ENCODE peak calls at places on chromosomes 13 and 19, in four cellular contexts. S is GM12864, E is mesothelial cell of epicardium, I is MCF 10A. V is an unnamed sample.

GRCh38 chr19:18086590-18087138 is at the start of gene IL12RB1:
- DNase-seq in S (no peak), E (no peak), I (no peak), V (no peak)

GRCh38 chr13:90797335-90797734 is 550.2 kb upstream of the MIR17HG start:
- DNase-seq in S (no peak), E (no peak), I (no peak), V (no peak)

GRCh38 chr19:17846146-17846545 is 1.6 kb downstream of the JAK3 start:
- DNase-seq in S (no peak), E (no peak), I (no peak), V (no peak)

GRCh38 chr19:52992109-52993004 is 21.4 kb upstream of the ERVV-1 start:
- DNase-seq in S (no peak), E (peak; percentile 21), I (no peak), V (no peak)

GRCh38 chr13:42497798-42498197 is 76.2 kb upstream of the TNFSF11 start:
- DNase-seq in S (peak; percentile 92), E (no peak), I (peak; percentile 78), V (no peak)

GRCh38 chr19:13978721-13979191 is 26.4 kb downstream of the DCAF15 start:
- DNase-seq in S (no peak), E (no peak), I (no peak), V (no peak)

GRCh38 chr19:53917356-53917755 is 8.3 kb downstream of the CACNG7 start:
- DNase-seq in S (no peak), E (no peak), I (no peak), V (no peak)

GRCh38 chr19:13817018-13817614 is 21.9 kb downstream of the ZSWIM4 start:
- DNase-seq in S (no peak), E (no peak), I (no peak), V (no peak)

GRCh38 chr13:110937511-110938303 is 22.8 kb upstream of the ANKRD10 start:
- DNase-seq in S (no peak), E (no peak), I (no peak), V (no peak)

GRCh38 chr19:1276620-1277007 is 1.3 kb downstream of the FAM174C start:
- DNase-seq in S (no peak), E (no peak), I (no peak), V (no peak)

GRCh38 chr13:99378985-99379734 is 72.0 kb upstream of the GPR183 start:
- DNase-seq in S (no peak), E (no peak), I (no peak), V (no peak)

GRCh38 chr13:93635687-93636086 is 409.1 kb downstream of the GPC6 start:
- DNase-seq in S (no peak), E (no peak), I (no peak), V (peak; percentile 62)

GRCh38 chr13:53151692-53152421 is 123.2 kb downstream of the OLFM4 start:
- DNase-seq in S (peak; percentile 36), E (no peak), I (peak; percentile 78), V (no peak)
- TF ChIP-seq CTCF in S (peak; percentile 83), E (peak; percentile 67), I (peak; percentile 73), V (peak; percentile 42)

GRCh38 chr19:3036119-3036794 is 7.2 kb upstream of the TLE2 start:
- DNase-seq in S (peak; percentile 41), E (peak; percentile 93), I (peak; percentile 89), V (peak; percentile 96)
- TF ChIP-seq CTCF in S (no peak), E (no peak), I (no peak), V (no peak)

GRCh38 chr13:113209880-113210421 is 538 bp downstream of the CUL4A start:
- DNase-seq in S (no peak), E (peak; percentile 42), I (peak; percentile 48), V (no peak)
- TF ChIP-seq CTCF in S (no peak), E (no peak), I (no peak), V (no peak)

DNA sequence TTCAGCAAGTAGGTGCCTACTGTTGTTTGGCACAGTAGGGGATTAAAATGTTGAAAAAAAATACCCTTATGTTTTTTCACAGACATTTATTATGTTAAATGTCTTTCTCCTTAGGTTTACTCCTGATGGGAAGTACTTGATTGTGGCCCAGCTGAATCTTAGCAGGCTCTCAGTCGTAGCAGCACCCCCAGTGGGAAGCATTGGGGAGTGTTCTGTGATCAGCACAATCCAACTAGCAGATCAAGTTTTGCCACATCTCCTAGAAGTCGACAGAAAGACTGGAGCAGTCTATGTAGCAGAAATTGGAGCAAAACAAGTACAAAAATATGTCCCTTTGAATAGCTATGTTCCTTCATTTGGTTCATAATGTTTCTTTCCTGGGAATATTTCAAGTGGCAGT is 9.3 kb downstream of the NHLRC3 start:
- DNase-seq in S (no peak), E (no peak), I (no peak), V (no peak)
- TF ChIP-seq CTCF in S (peak; percentile 18), E (no peak), I (no peak), V (no peak)

GRCh38 chr13:95498886-95499285 is 53.6 kb upstream of the CLDN10 start:
- DNase-seq in S (no peak), E (no peak), I (no peak), V (no peak)
- TF ChIP-seq CTCF in S (no peak), E (no peak), I (no peak), V (no peak)

GRCh38 chr19:55684946-55685681 is 10.1 kb downstream of the EPN1 start:
- DNase-seq in S (no peak), E (no peak), I (no peak), V (no peak)
- TF ChIP-seq CTCF in S (no peak), E (no peak), I (no peak), V (no peak)

DNA sequence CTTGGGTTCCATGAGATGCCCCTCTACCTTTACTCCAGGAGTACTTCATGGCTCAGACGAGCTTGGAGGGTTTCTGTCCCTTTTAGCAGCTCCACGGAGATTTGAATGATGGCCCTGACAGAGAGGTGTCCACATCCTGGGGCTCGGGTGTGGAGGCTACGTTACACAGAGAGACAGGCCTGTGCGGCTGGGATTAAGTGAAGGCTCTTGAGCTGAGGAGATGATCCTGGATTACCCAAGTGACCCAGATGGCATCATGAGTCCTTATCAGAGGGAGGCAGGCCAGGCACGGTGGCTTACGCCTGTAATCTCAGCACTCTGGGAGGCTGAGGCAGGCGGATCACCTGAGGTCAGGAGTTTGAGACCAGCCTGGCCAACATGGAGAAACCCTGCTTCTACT is 12.4 kb downstream of the DPP9 start:
- DNase-seq in S (no peak), E (no peak), I (no peak), V (no peak)
- TF ChIP-seq CTCF in S (no peak), E (no peak), I (no peak), V (no peak)

DNA sequence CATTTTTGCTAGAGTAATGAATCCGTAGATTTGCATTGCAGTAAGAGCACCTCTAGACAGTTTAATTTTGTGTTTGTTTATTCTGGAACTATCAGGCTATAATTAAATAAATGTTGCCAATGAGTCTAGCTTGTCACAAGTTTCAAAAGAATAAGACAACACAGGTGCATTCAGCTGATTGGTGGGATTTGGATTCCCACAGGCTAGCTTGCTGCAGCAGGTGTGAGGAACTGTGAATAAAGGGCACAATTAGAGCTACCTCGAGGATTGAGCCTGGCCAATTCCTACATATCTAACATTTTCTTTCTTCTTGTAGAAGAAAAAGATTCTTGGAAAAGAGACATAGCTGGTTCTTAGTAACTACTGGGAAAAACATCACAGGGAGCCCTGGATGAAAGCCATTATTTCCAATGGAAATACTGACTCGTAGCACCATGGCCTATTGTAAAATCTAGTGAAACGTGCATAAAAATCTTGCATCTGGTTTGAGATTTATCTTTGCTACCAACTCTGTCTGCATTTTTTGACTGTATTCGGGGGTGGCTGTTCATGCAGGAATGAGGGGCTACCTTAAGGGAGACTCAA is 360.9 kb downstream of the FGF9 start:
- DNase-seq in S (no peak), E (no peak), I (no peak), V (no peak)
- TF ChIP-seq CTCF in S (no peak), E (no peak), I (no peak), V (no peak)

DNA sequence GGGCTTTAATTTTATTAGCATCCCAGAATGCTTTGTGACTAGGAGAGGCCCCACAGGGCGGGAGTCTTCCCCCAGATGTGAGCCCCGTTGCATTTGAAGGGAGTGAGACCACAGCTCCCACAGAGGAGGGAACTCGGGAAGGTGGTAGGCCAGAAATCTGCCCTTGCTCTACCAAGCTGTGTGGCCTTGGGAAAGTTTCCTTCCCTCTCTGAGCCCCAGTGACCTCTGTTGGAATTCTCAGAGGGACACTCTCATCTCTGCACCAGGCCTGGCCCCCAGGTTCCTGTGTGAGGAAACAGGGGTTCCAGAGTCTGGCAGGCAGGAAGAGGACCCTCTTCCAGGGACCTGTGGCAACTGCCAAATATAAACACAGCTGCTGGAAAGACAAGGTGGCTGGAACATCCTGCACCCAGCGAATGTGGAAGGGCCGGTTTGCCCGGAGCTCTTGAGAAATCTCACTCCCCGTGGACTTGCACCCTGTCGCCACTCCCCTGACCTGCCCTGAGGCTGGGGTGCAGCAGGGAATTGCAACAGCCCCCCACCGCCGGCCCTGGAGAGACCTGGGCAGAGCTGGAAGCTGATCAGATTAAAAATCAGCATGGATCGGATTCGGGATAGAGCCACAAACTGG is 52.7 kb downstream of the GADD45B start:
- DNase-seq in S (no peak), E (no peak), I (peak; percentile 62), V (no peak)
- TF ChIP-seq CTCF in S (no peak), E (no peak), I (no peak), V (no peak)

V was measured in ascending aorta.